ENCODE peak calls at places on chromosomes 2 and 18, in nine cellular contexts. R is suprapubic skin, G is fibroblast of the aortic adventitia, S is Peyer's patch, Q is GM23338, A is IMR-90, B is cardiac muscle cell, H is astrocyte of the spinal cord, E is endothelial cell of umbilical vein. N is an unnamed sample.

GRCh38 chr2:148483675-148484074 is 160.9 kb upstream of the EPC2 start:
- DNase-seq in E (no peak), R (no peak), G (no peak), Q (no peak), S (no peak), A (peak), B (no peak), H (no peak), N (no peak)

GRCh38 chr2:112714836-112715631 is 5.8 kb upstream of the NT5DC4 start:
- DNase-seq in R (no peak), A (peak), B (no peak), H (peak), S (no peak), E (no peak), G (peak), Q (no peak), N (peak)

GRCh38 chr18:32968228-32968627 is 195.4 kb upstream of the KLHL14 start:
- DNase-seq in H (no peak), E (no peak), S (no peak), B (no peak), R (no peak), Q (no peak), A (no peak), G (peak), N (no peak)

GRCh38 chr18:56545539-56545938 is 92.9 kb downstream of the TXNL1 start:
- DNase-seq in G (no peak), Q (no peak), S (no peak), E (no peak), R (no peak), H (no peak), A (no peak), B (no peak), N (peak)

GRCh38 chr18:49238433-49239042 is 221.9 kb downstream of the DYM start:
- DNase-seq in R (no peak), H (peak), A (peak), G (peak), E (peak), B (peak), Q (peak), S (no peak), N (peak)

GRCh38 chr2:181984060-181984459 is 1.6 kb upstream of the PPP1R1C start:
- DNase-seq in B (no peak), A (no peak), Q (no peak), E (no peak), R (no peak), S (no peak), G (peak), H (no peak), N (no peak)

GRCh38 chr2:222311321-222311977 is 12.7 kb upstream of the PAX3 start:
- DNase-seq in Q (peak), B (no peak), R (no peak), A (no peak), H (no peak), S (no peak), G (no peak), E (no peak), N (no peak)

GRCh38 chr2:233414777-233415570 is 60.7 kb downstream of the DGKD start:
- DNase-seq in H (peak), A (peak), Q (no peak), R (peak), B (no peak), S (no peak), G (peak), E (no peak), N (peak)

GRCh38 chr2:75896779-75897366 is 186.2 kb upstream of the GCFC2 start:
- DNase-seq in A (no peak), R (no peak), Q (peak), E (peak), G (no peak), H (no peak), S (no peak), B (peak), N (peak)

GRCh38 chr18:37248281-37248680 is 317.3 kb downstream of the CELF4 start:
- DNase-seq in Q (no peak), R (no peak), A (no peak), S (no peak), H (no peak), E (no peak), B (no peak), G (no peak), N (no peak)

GRCh38 chr2:219417374-219417773 is 803 bp upstream of the DES start:
- DNase-seq in E (no peak), Q (no peak), S (no peak), R (no peak), B (no peak), G (no peak), A (no peak), H (no peak), N (no peak)

GRCh38 chr2:70041666-70042065 is 45.6 kb upstream of the PCBP1 start:
- DNase-seq in A (peak), S (no peak), H (no peak), G (peak), R (peak), Q (no peak), B (no peak), E (no peak), N (no peak)

GRCh38 chr2:132676999-132677398 is 7.0 kb upstream of the LYPD1 start:
- DNase-seq in B (no peak), G (peak), A (no peak), S (no peak), E (peak), H (no peak), R (no peak), Q (no peak), N (no peak)

GRCh38 chr2:138121769-138122661 is 157.7 kb downstream of the HNMT start:
- DNase-seq in Q (no peak), E (peak), G (no peak), A (no peak), S (no peak), B (no peak), H (no peak), R (no peak), N (peak)

GRCh38 chr18:26429535-26429934 is 118.8 kb downstream of the KCTD1 start:
- DNase-seq in Q (peak), G (peak), S (no peak), H (peak), R (peak), A (peak), B (peak), E (no peak), N (peak)

GRCh38 chr2:101983486-101983885 is 8.3 kb upstream of the IL1R2 start:
- DNase-seq in G (peak), H (peak), E (no peak), A (no peak), S (no peak), Q (no peak), B (no peak), R (no peak), N (peak)

GRCh38 chr18:55321268-55322175 is 266.5 kb downstream of the TCF4 start:
- DNase-seq in G (peak), E (peak), H (peak), Q (peak), S (peak), R (peak), A (peak), B (peak), N (peak)

GRCh38 chr2:170525566-170525900 is 189.6 kb upstream of the SP5 start:
- DNase-seq in H (peak), S (peak), Q (no peak), E (peak), R (peak), B (no peak), G (peak), A (peak), N (peak)

GRCh38 chr2:112646791-112647720 is 1.3 kb downstream of the SLC20A1 start:
- DNase-seq in B (peak), R (peak), G (no peak), H (no peak), Q (peak), A (no peak), E (peak), S (no peak), N (no peak)

GRCh38 chr2:151030663-151031230 is 230.9 kb downstream of the RBM43 start:
- DNase-seq in G (no peak), R (no peak), A (no peak), H (no peak), B (no peak), E (no peak), Q (peak), S (no peak), N (no peak)

GRCh38 chr2:32926708-32927084 is 20.1 kb upstream of the LTBP1 start:
- DNase-seq in R (no peak), B (no peak), Q (peak), G (peak), H (peak), S (no peak), E (peak), A (peak), N (no peak)

GRCh38 chr18:73365018-73365417 is 497.2 kb upstream of the NETO1 start:
- DNase-seq in E (no peak), B (no peak), Q (no peak), G (peak), A (peak), S (no peak), H (peak), R (no peak), N (peak)

GRCh38 chr2:97761192-97761591 is 47.8 kb downstream of the ZAP70 start:
- DNase-seq in R (no peak), E (no peak), H (no peak), S (peak), Q (no peak), G (no peak), A (no peak), B (no peak), N (no peak)

GRCh38 chr2:168912466-168913170 is 11.5 kb downstream of the G6PC2 start:
- DNase-seq in A (peak), E (peak), G (peak), S (no peak), Q (peak), R (no peak), H (peak), B (peak), N (peak)

GRCh38 chr18:23183356-23184150 is 48.3 kb downstream of the CABLES1 start:
- DNase-seq in G (peak), H (peak), R (no peak), S (no peak), E (no peak), B (no peak), Q (no peak), A (peak), N (no peak)

GRCh38 chr2:67733517-67733916 is 329.3 kb downstream of the C1D start:
- DNase-seq in A (no peak), H (peak), E (peak), S (no peak), B (peak), Q (peak), R (no peak), G (peak), N (peak)

GRCh38 chr2:146457221-146457620 is 1387.6 kb upstream of the ACVR2A start:
- DNase-seq in G (no peak), E (no peak), H (no peak), A (no peak), S (no peak), R (no peak), Q (no peak), B (no peak), N (no peak)

GRCh38 chr2:175847128-175847527 is 154.9 kb downstream of the LNPK start:
- DNase-seq in Q (no peak), B (no peak), R (no peak), S (no peak), E (no peak), G (peak), A (no peak), H (no peak), N (no peak)

GRCh38 chr2:9782197-9782719 is 61.0 kb upstream of the TAF1B start:
- DNase-seq in H (no peak), R (peak), Q (no peak), A (no peak), S (peak), G (peak), B (no peak), E (no peak), N (peak)

GRCh38 chr2:70903641-70904340 is 31.9 kb upstream of the ATP6V1B1 start:
- DNase-seq in B (no peak), R (no peak), G (no peak), A (no peak), E (no peak), H (no peak), Q (peak), S (no peak), N (no peak)

GRCh38 chr2:114108819-114109416 is 219.0 kb downstream of the ACTR3 start:
- DNase-seq in E (no peak), B (peak), R (no peak), G (no peak), A (no peak), Q (peak), H (no peak), S (no peak), N (no peak)

GRCh38 chr2:12883911-12884310 is 167.2 kb downstream of the TRIB2 start:
- DNase-seq in H (no peak), S (no peak), R (no peak), Q (no peak), G (peak), B (no peak), E (no peak), A (peak), N (no peak)

GRCh38 chr18:32920796-32921787 is 148.3 kb upstream of the KLHL14 start:
- DNase-seq in G (peak), H (peak), R (no peak), A (peak), E (peak), S (no peak), B (no peak), Q (no peak), N (peak)

DNA sequence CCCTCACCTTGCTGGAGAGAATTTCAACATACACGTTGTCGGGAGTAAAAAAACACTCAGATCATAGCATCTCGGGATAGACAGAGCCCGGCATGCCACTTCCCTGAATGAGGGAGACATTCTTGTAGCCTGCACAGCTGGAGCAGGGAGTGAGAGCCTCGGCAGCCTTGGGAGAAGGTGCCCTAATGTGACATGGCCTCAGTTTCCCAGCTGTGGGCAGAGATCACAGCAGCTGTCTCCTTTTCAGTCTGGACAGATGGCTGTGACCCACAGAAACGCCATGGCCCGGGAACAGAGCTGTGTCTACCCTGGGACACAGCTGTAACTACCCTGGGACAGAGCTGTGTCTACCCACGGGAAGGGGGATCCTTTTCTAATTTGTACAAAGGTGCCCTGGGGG is 55.9 kb downstream of the HS1BP3 start:
- DNase-seq in A (no peak), E (no peak), Q (no peak), R (peak), S (no peak), H (no peak), G (no peak), B (no peak), N (no peak)
- H3K4me3 ChIP-seq in A (no peak), E (no peak), Q (no peak), R (no peak), S (no peak), H (no peak), G (no peak), B (no peak), N (no peak)

GRCh38 chr2:69013837-69014796 is 1.1 kb downstream of the ANTXR1 start:
- DNase-seq in Q (peak), E (peak), A (peak), G (peak), S (no peak), R (no peak), H (peak), B (peak), N (no peak)
- TF ChIP-seq CTCF in Q (no peak), E (no peak), A (no peak), G (peak), S (no peak), R (no peak), H (peak), B (peak), N (peak)

GRCh38 chr2:238286095-238286494 is 2.3 kb downstream of the PER2 start:
- DNase-seq in Q (no peak), A (no peak), G (no peak), E (no peak), R (no peak), B (no peak), S (no peak), H (no peak), N (no peak)
- H3K4me3 ChIP-seq in Q (no peak), A (no peak), G (no peak), E (no peak), R (peak), B (no peak), S (peak), H (no peak), N (peak)

DNA sequence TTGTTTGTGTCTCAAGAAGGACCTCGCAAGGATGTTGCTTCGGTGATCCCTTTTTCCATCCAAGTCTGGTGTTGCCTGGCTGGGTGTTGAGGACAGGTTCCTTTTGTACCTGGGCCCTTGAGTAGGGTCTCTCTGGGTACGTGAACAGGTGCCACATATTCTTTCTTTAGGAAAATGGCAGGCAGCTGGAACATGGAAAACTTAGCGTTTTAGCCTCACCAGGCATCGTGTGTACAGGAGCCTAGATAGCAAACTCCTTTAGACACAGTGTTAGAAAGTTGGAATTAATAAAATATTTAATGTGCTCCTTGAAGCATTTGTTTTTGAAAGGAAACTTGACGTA is 54.3 kb upstream of the RBM44 start:
- DNase-seq in B (no peak), S (no peak), A (no peak), Q (no peak), E (no peak), H (no peak), G (no peak), R (no peak), N (no peak)
- TF ChIP-seq CTCF in B (no peak), S (no peak), A (no peak), Q (no peak), E (no peak), H (no peak), G (no peak), R (no peak), N (no peak)

GRCh38 chr2:217204358-217204757 is 344.5 kb upstream of the TNP1 start:
- DNase-seq in A (peak), E (no peak), B (no peak), G (peak), R (no peak), S (no peak), H (peak), Q (no peak), N (no peak)

GRCh38 chr2:217207387-217208010 is 347.6 kb upstream of the TNP1 start:
- DNase-seq in E (no peak), H (no peak), S (no peak), R (no peak), Q (no peak), A (no peak), B (no peak), G (no peak), N (no peak)

GRCh38 chr2:217203086-217203485 is 343.2 kb upstream of the TNP1 start:
- DNase-seq in B (no peak), R (no peak), E (no peak), S (no peak), A (no peak), G (no peak), H (no peak), Q (no peak), N (no peak)

GRCh38 chr2:217206326-217206725 is 346.5 kb upstream of the TNP1 start:
- DNase-seq in G (no peak), S (no peak), H (no peak), Q (no peak), R (no peak), A (no peak), B (no peak), E (no peak), N (no peak)

GRCh38 chr2:217208867-217209266 is 349.0 kb upstream of the TNP1 start:
- DNase-seq in B (no peak), G (no peak), H (no peak), R (no peak), Q (peak), E (no peak), A (no peak), S (no peak), N (no peak)
- H3K4me3 ChIP-seq in B (no peak), G (no peak), H (no peak), R (no peak), Q (peak), E (no peak), A (no peak), S (no peak), N (no peak)

GRCh38 chr18:63741769-63742168 is 33.4 kb upstream of the SERPINB7 start:
- DNase-seq in Q (peak), B (no peak), R (no peak), S (no peak), E (no peak), A (peak), H (peak), G (peak), N (peak)
- TF ChIP-seq CTCF in Q (peak), B (peak), R (peak), S (no peak), E (no peak), A (peak), H (peak), G (peak), N (peak)

DNA sequence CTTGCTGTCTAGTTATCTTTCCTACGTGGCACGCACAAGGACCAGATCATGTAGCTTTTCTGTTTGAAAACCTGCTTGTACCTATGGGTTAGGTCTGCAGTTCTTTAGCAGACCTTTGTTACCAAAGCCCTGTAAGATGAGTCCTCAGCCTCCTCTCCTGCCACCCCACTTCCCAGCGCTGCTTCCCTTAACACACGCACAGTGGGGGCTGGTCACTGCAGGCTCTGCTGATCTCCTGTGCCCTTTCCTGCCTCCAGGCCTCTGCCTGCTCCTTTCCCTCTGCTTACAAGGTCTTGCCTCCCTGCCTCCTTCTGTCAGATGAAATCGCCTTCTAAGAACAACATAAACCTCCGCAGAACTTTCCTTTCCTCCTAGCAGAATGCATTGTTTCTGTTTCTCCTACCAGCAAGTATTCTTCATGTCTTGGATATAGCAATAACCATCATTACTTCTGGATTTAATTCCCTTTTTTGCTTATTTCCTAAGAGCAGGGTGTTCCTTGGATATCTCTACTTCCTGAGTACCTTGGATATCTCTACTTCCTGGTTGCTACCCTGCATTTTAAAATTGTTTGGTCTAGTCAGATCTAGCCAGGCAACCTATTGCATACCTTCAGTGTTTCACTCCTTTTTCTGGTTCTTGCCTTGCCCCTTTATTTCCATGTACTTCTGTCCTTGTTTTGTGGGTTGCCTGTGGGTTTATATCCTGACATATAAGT is 159.6 kb upstream of the ALPP start:
- DNase-seq in G (no peak), B (no peak), A (no peak), E (no peak), S (no peak), R (no peak), H (no peak), Q (no peak), N (no peak)
- H3K4me3 ChIP-seq in G (no peak), B (no peak), A (no peak), E (no peak), S (no peak), R (no peak), H (no peak), Q (no peak), N (no peak)